ENCODE peak calls at places on chromosomes 1 and 21, in seven cellular contexts. B, L, N, T, Z, M and S are unnamed samples.

GRCh38 chr1:101996830-101997485 is at the start of gene OLFM3:
- DNase-seq in N (peak), B (no peak), T (no peak), Z (peak), L (peak), M (no peak), S (no peak)

GRCh38 chr1:32208891-32209309 is at the start of gene DCDC2B:
- DNase-seq in T (peak), L (no peak), Z (no peak), M (peak), B (no peak), N (peak), S (peak)

GRCh38 chr1:166122873-166123466 is 43.8 kb downstream of the FAM78B start:
- DNase-seq in L (no peak), Z (no peak), B (no peak), T (no peak), M (no peak), N (peak), S (no peak)

GRCh38 chr1:93816970-93817738 is 61.9 kb downstream of the DNTTIP2 start:
- DNase-seq in T (peak), M (peak), B (no peak), N (no peak), L (peak), Z (no peak), S (no peak)

GRCh38 chr1:26111530-26112406 is at the start of gene PDIK1L:
- DNase-seq in M (peak), Z (peak), B (peak), N (peak), L (peak), T (peak), S (peak)

GRCh38 chr1:244011251-244011650 is 39.8 kb upstream of the ZBTB18 start:
- DNase-seq in B (no peak), T (peak), M (peak), L (no peak), Z (no peak), N (peak), S (no peak)

GRCh38 chr1:192609110-192610079 is 26.6 kb upstream of the RGS13 start:
- DNase-seq in L (no peak), N (no peak), Z (no peak), T (no peak), B (peak), M (no peak), S (peak)

GRCh38 chr1:167440345-167440744 is 78.0 kb downstream of the CD247 start:
- DNase-seq in M (no peak), Z (no peak), T (no peak), L (no peak), N (no peak), B (no peak), S (no peak)

GRCh38 chr1:7284839-7285435 is 486.2 kb upstream of the VAMP3 start:
- DNase-seq in B (no peak), Z (no peak), N (no peak), L (no peak), T (no peak), M (no peak), S (no peak)

GRCh38 chr1:10082785-10083479 is 50.2 kb downstream of the UBE4B start:
- DNase-seq in T (no peak), L (no peak), N (no peak), Z (no peak), B (no peak), M (peak), S (no peak)

GRCh38 chr1:16970132-16970910 is 10.1 kb downstream of the MFAP2 start:
- DNase-seq in Z (no peak), T (no peak), M (no peak), B (no peak), N (no peak), L (no peak), S (no peak)

GRCh38 chr1:213982814-213983588 is 4.8 kb upstream of the PROX1 start:
- DNase-seq in M (no peak), L (peak), T (no peak), Z (no peak), B (no peak), N (peak), S (no peak)

GRCh38 chr1:74504125-74505065 is 8.0 kb downstream of the LRRC53 start:
- DNase-seq in M (peak), Z (peak), B (no peak), T (peak), N (peak), L (peak), S (peak)

GRCh38 chr1:23751050-23751814 is 8.0 kb downstream of the ELOA start:
- DNase-seq in B (no peak), T (peak), L (peak), M (peak), Z (peak), N (peak), S (peak)

GRCh38 chr1:25912076-25912831 is 6.0 kb upstream of the STMN1 start:
- DNase-seq in L (no peak), B (no peak), N (no peak), Z (no peak), T (peak), M (peak), S (no peak)

GRCh38 chr21:27759091-27759659 is 792.3 kb upstream of the ADAMTS5 start:
- DNase-seq in B (no peak), N (peak), T (no peak), Z (no peak), L (peak), M (no peak), S (peak)

GRCh38 chr21:30714946-30715345 is 3.6 kb downstream of the KRTAP21-3 start:
- DNase-seq in L (no peak), M (no peak), T (no peak), B (no peak), N (no peak), Z (no peak), S (no peak)

GRCh38 chr1:9960011-9960410 is 16.7 kb downstream of the NMNAT1 start:
- DNase-seq in L (no peak), M (peak), N (no peak), B (no peak), Z (no peak), T (peak), S (no peak)

GRCh38 chr1:38541223-38541622 is 318.3 kb downstream of the RRAGC start:
- DNase-seq in Z (no peak), T (no peak), B (no peak), M (no peak), L (no peak), N (no peak), S (no peak)

DNA sequence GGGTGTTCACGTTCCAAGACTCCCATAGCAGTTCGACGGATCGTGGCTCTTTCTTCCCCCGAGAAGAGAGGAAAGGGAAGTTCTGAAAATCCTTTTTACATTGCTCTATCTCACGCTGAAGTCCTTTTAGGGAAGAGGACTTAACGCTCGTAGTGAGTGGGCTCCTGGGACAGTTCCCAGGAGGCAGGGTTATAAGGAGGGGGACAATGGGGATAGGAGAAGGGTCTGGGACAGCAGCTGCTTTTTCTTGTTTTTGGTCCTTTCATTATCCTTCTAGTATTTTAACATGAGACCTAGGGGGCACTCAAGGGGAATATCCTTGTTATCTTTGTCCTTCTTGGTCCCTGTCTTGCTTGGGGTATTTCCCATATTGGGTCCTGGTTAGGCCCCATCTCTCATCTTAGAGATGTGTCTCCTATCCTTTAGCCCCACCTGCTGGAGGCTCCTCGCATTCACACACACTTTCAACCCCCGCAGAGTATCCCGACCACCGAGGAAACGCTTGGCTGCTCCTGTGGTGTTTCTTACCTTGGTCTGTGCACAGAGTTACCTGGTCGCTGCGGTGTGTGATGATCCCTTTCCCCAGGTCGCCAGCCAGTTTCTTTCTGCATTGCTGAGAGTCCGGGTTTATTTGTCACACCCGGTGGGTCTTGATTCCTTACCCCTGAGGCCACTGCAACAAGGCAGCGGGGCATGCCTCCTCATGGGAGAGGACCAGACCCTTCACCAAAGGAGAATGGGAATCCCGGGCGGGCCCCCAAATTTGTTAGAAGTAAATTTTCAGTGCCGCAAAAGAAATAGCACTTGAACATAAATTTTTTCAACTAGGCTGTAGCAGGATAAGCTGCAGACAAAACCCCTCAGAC is 29.7 kb downstream of the SCCPDH start:
- DNase-seq in L (peak), T (peak), M (peak), Z (peak), N (peak), B (peak), S (peak)
- TF ChIP-seq CTCF in L (peak), T (peak), M (peak), Z (peak), N (peak), B (peak), S (peak)

DNA sequence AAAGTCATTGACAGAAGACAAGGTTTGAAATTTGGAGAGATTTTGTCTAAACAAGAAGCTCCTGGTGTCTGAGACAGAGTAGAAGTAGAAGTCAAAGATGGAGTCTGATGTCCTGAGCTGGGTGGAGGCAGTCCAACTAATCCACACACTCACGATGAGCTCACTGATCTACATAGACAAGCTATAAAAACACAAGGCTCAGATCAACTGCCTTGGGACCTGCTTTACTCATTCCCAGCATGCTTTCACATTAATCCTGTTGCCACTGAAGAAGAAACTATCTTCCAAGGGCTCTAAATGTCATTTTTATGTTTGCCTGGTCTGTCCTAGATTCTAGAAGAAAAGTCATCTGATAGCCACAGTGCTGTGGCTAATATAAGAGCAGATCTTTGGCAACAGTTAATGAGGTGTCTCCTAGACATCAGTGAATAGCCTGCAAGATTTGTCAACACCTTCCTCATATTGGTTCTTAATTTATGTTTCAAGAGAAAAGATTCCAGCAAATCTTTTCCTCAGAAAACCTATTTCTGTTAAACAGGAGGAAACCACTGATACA is 522.7 kb downstream of the NUF2 start:
- DNase-seq in T (peak), L (no peak), B (no peak), Z (no peak), N (no peak), M (peak), S (no peak)
- TF ChIP-seq CTCF in T (no peak), L (no peak), B (no peak), Z (no peak), N (no peak), M (no peak), S (no peak)

GRCh38 chr1:66403031-66403731 is 130.8 kb upstream of the SGIP1 start:
- DNase-seq in N (peak), L (no peak), T (peak), M (peak), Z (no peak), B (no peak), S (no peak)
- TF ChIP-seq CTCF in N (peak), L (no peak), T (no peak), M (no peak), Z (peak), B (no peak), S (no peak)

GRCh38 chr1:52476943-52477342 is 72.5 kb downstream of the PRPF38A start:
- DNase-seq in Z (no peak), L (no peak), M (no peak), N (no peak), T (no peak), B (no peak), S (no peak)
- TF ChIP-seq CTCF in Z (no peak), L (no peak), M (no peak), N (no peak), T (no peak), B (no peak), S (no peak)

GRCh38 chr21:46633561-46633960 is 1.9 kb upstream of the PRMT2 start:
- DNase-seq in L (no peak), Z (no peak), B (no peak), T (no peak), M (no peak), N (no peak), S (no peak)

GRCh38 chr21:46636181-46636512 is 673 bp downstream of the PRMT2 start:
- DNase-seq in M (no peak), Z (no peak), L (no peak), N (no peak), T (no peak), B (no peak), S (no peak)

GRCh38 chr21:46634427-46634826 is 1.0 kb upstream of the PRMT2 start:
- DNase-seq in N (no peak), M (no peak), T (no peak), L (no peak), B (no peak), Z (no peak), S (no peak)

GRCh38 chr21:46635324-46636180 is at the start of gene PRMT2:
- DNase-seq in T (peak), L (peak), Z (peak), N (peak), M (peak), B (peak), S (peak)

GRCh38 chr21:46634966-46635323 is 529 bp upstream of the PRMT2 start:
- DNase-seq in M (peak), Z (no peak), B (no peak), N (peak), T (peak), L (no peak), S (peak)
- TF ChIP-seq CTCF in M (peak), Z (peak), B (peak), N (peak), T (no peak), L (peak), S (no peak)

DNA sequence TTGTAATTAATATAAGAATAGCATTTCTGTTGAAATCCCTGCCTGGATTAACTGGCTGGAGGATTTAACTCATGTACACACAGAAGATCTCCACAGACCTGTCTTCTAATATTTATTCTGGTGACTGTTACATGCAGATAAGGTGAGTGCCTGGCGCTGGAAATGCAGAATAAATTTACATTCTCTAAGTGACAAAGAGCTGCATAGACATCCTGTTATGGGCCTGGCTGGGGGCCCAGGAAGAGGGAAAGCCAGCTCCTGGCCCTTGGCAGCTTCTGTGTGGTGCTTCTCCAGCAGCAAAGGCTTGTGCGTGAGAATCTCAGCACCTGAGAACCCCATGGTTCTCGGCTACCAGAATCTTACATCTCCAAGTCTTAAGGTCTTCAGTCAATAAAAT is 446.6 kb downstream of the PTPRU start:
- DNase-seq in B (no peak), L (no peak), M (peak), T (peak), N (no peak), Z (no peak), S (peak)
- TF ChIP-seq CTCF in B (no peak), L (no peak), M (no peak), T (no peak), N (no peak), Z (no peak), S (no peak)